ENCODE peak calls at places on chromosomes 3 and 15, in five cellular contexts. One of them, this sample, is unnamed. For H3K27me3 and H3K4me1, the result is how much of the 10 kb centered on the place peaks cover.

GRCh38 chr3:188948658-188949400 is 222.9 kb upstream of the TPRG1 start:
- DNase-seq in neural progenitor cell: no peak
- DNase-seq in spleen: no peak
- DNase-seq in colonic mucosa: no peak
- DNase-seq in BE2C: no peak
- DNase-seq in this sample: peak

GRCh38 chr3:149377408-149378111 is at the start of gene TM4SF1:
- DNase-seq in BE2C: no peak
- DNase-seq in colonic mucosa: peak
- DNase-seq in spleen: no peak
- DNase-seq in neural progenitor cell: no peak
- DNase-seq in this sample: peak

GRCh38 chr15:28107111-28107893 is 8.2 kb upstream of the OCA2 start:
- DNase-seq in colonic mucosa: no peak
- DNase-seq in spleen: peak
- DNase-seq in neural progenitor cell: peak
- DNase-seq in BE2C: no peak
- DNase-seq in this sample: no peak

GRCh38 chr3:72319202-72320095 is 528.8 kb downstream of the SHQ1 start:
- DNase-seq in BE2C: no peak
- DNase-seq in neural progenitor cell: no peak
- DNase-seq in colonic mucosa: no peak
- DNase-seq in spleen: no peak
- DNase-seq in this sample: no peak

GRCh38 chr15:96807361-96807760 is 476.9 kb downstream of the NR2F2 start:
- DNase-seq in spleen: no peak
- DNase-seq in BE2C: no peak
- DNase-seq in colonic mucosa: no peak
- DNase-seq in neural progenitor cell: no peak
- DNase-seq in this sample: peak

GRCh38 chr3:76552653-76553052 is 487.2 kb upstream of the ROBO2 start:
- DNase-seq in neural progenitor cell: no peak
- DNase-seq in BE2C: no peak
- DNase-seq in colonic mucosa: no peak
- DNase-seq in spleen: no peak
- DNase-seq in this sample: no peak

GRCh38 chr3:127482216-127483004 is 108.1 kb downstream of the TPRA1 start:
- DNase-seq in BE2C: no peak
- DNase-seq in neural progenitor cell: no peak
- DNase-seq in spleen: peak
- DNase-seq in colonic mucosa: no peak
- DNase-seq in this sample: no peak

GRCh38 chr15:70284438-70285214 is 186.9 kb upstream of the TLE3 start:
- DNase-seq in spleen: no peak
- DNase-seq in neural progenitor cell: no peak
- DNase-seq in colonic mucosa: no peak
- DNase-seq in BE2C: peak
- DNase-seq in this sample: no peak

GRCh38 chr3:58260261-58260731 is 22.7 kb downstream of the ABHD6 start:
- DNase-seq in colonic mucosa: no peak
- DNase-seq in spleen: no peak
- DNase-seq in BE2C: no peak
- DNase-seq in neural progenitor cell: peak
- DNase-seq in this sample: no peak

GRCh38 chr15:40844543-40844981 is 714 bp downstream of the SPINT1 start:
- DNase-seq in colonic mucosa: no peak
- DNase-seq in neural progenitor cell: peak
- DNase-seq in spleen: peak
- DNase-seq in BE2C: no peak
- DNase-seq in this sample: no peak

GRCh38 chr15:66498501-66499386 is 1.2 kb upstream of the SNAPC5 start:
- DNase-seq in BE2C: no peak
- DNase-seq in spleen: no peak
- DNase-seq in colonic mucosa: no peak
- DNase-seq in neural progenitor cell: peak
- DNase-seq in this sample: no peak

DNA sequence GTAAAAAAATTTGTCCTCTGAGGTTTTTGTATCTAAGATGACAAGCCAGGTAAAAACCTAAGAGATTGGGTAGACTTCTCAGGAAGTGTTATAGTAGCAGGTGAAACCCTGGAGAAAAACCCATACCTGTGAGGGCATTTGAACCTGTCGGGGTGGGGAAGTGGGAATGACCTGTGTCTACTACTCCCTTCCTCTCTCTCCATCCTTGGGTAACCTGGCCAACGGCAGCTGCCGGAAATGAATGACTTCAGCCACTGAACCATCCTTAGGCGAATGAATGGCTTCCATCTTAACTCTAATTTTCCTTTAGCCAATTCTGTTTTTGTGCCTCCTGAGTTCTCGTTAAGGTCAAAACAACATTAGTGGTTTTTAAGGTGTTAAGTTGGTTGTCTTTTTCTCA is 16.8 kb downstream of the GPR15 start:
- DNase-seq in neural progenitor cell: no peak
- DNase-seq in spleen: no peak
- DNase-seq in BE2C: no peak
- DNase-seq in colonic mucosa: no peak
- DNase-seq in this sample: no peak
- H3K27me3 ChIP-seq in neural progenitor cell: under half
- H3K27me3 ChIP-seq in spleen: under half
- H3K27me3 ChIP-seq in BE2C: half or more
- H3K27me3 ChIP-seq in colonic mucosa: under half
- H3K27me3 ChIP-seq in this sample: under half

DNA sequence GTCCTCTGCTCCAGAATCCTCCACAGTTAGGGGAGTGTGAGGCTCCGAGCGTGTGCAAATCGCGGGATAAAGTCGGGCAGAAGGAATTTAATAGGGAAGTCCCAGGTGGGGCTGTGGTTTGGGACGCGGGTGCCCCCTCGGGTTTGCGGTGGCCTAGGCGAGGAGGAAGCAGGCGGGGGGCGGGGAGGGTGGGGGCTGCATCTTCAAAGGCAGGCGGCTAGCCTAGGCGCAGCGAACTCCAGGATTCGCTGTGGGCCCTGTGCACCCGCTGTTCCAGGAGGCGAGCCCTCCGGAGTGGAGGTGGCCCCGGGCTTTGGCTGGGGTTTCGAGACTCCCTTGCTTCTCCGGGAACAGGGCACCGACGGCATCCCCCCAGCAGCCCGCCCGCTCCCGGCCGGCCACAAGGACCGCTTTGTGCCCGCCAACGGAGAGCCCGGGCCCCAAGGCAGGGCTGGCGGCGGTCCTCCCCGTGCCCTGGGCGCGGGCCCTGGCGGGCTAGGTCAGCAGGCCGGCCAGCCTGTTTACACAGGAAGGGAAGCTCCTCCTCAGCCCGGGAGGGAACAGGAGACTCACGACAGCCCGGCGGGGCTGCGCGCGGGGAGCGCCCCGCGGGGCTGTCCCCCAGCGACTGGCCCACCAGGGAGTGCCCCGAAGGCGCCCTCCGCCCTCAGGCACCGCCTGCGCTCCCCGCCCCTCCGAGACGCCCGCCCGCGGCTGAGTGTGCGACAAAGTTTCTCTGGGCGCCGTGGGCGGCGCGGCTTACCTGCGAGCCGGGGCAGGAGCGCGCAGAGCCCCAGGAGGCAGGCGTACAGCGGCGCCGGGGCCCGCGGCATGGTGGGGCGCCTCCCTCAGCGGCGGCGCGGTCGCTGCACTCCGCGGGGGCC is 755 bp downstream of the ITGB5 start:
- DNase-seq in colonic mucosa: peak
- DNase-seq in BE2C: peak
- DNase-seq in neural progenitor cell: peak
- DNase-seq in spleen: peak
- DNase-seq in this sample: no peak
- H3K4me1 ChIP-seq in colonic mucosa: under half
- H3K4me1 ChIP-seq in BE2C: under half
- H3K4me1 ChIP-seq in neural progenitor cell: half or more
- H3K4me1 ChIP-seq in spleen: half or more
- H3K4me1 ChIP-seq in this sample: under half

DNA sequence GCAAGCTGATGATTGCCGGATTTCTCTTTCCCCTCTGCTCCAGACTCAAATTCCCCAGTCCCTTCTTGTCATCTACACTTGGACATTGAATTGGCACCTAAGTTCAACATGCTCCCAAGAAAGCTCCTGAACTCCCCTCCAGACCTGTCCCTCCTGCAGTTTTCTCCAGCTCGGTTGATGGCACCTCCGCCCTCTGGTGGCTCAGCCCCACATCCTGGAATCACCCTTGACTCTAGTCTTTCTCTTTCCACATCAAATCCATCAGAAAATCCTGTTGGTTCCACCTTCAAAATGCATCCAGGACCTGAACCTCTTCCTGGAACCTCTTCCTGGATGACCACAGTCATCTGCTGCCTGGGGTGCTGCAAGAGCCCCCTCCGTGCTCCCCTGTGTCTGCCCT is 60.1 kb downstream of the RASGRF1 start:
- DNase-seq in neural progenitor cell: no peak
- DNase-seq in BE2C: no peak
- DNase-seq in spleen: no peak
- DNase-seq in colonic mucosa: no peak
- DNase-seq in this sample: no peak
- TF ChIP-seq CTCF in neural progenitor cell: peak
- TF ChIP-seq CTCF in BE2C: no peak
- TF ChIP-seq CTCF in spleen: no peak
- TF ChIP-seq CTCF in colonic mucosa: no peak
- TF ChIP-seq CTCF in this sample: no peak

DNA sequence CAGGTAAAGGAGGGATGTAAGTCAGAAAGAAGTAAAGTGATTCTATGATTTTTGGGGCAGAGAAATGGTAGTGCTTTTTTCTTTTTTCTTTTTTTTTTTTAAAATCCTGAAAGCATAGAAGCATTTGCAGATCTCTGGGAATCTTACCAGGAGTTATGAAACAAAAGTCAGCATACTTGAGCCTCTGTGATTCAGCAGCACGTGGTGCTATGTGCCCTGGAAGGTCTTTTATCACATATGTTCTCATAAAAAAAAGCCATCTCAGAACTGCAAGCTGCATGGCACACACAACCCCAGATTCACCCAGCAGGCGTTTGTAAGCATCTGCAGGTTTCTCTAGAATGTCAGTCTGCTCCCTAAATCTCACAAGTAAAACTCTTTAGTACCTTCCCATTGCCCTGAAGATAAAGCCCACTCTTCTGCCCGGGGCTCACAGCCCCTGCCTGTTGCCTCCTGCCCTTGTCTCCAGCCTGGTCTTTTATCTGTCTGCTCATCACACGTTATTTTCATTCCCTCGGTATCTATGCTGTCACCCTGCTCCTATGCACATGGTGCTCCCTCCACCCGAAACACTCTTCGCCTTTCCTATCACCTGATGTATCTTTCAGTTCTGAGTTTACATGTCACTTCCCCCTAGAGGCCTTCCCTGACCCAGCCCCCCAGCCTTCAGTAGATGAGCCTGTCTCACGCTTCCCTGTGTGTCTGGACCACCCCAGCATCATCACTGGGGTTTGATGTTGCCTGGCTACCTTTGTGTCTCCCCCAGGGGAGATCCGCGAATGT is 72.4 kb downstream of the CHDH start:
- DNase-seq in spleen: no peak
- DNase-seq in BE2C: no peak
- DNase-seq in neural progenitor cell: no peak
- DNase-seq in colonic mucosa: no peak
- DNase-seq in this sample: peak
- H3K27me3 ChIP-seq in spleen: under half
- H3K27me3 ChIP-seq in BE2C: under half
- H3K27me3 ChIP-seq in neural progenitor cell: under half
- H3K27me3 ChIP-seq in colonic mucosa: under half
- H3K27me3 ChIP-seq in this sample: under half

DNA sequence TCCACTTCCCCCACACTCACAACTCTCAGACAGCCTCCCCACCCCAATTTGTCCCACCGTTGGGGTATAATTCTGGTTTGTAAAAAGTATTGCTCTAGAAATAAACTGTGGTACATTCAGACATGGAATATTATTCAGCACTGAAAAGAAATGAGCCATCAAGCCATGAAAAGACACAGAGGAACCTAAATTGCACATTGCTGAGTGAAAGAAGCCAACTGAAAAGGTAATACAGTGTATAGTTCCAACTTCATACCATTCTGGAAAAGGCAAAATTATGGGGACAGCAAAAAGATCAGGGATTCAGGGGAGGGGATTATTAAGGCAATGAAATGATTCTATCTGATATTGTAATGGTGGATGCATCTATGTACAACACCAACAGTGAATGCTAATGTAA is 10.5 kb downstream of the ANXA2 start:
- DNase-seq in spleen: no peak
- DNase-seq in colonic mucosa: no peak
- DNase-seq in BE2C: no peak
- DNase-seq in neural progenitor cell: no peak
- DNase-seq in this sample: no peak
- H3K4me1 ChIP-seq in spleen: half or more
- H3K4me1 ChIP-seq in colonic mucosa: under half
- H3K4me1 ChIP-seq in BE2C: under half
- H3K4me1 ChIP-seq in neural progenitor cell: under half
- H3K4me1 ChIP-seq in this sample: half or more

GRCh38 chr3:180325958-180326357 is 276.0 kb upstream of the TTC14 start:
- DNase-seq in BE2C: no peak
- DNase-seq in spleen: no peak
- DNase-seq in colonic mucosa: no peak
- DNase-seq in neural progenitor cell: no peak
- DNase-seq in this sample: no peak
- TF ChIP-seq CTCF in BE2C: no peak
- TF ChIP-seq CTCF in spleen: no peak
- TF ChIP-seq CTCF in colonic mucosa: no peak
- TF ChIP-seq CTCF in neural progenitor cell: no peak
- TF ChIP-seq CTCF in this sample: no peak